ENCODE peak calls at places on chromosomes 4 and X, in ten cellular contexts. Z, P, V, U, X, Y, F, D, A and I are unnamed samples.

GRCh38 chrX:119880552-119881437 is 9.2 kb downstream of the NDUFA1 start:
- DNase-seq in Z (peak; percentile 78), V (no peak), X (peak; percentile 18), P (no peak), D (no peak), U (no peak), A (peak; percentile 67), F (peak; percentile 1), Y (no peak), I (peak; percentile 32)

GRCh38 chr4:11497972-11498371 is 69.3 kb upstream of the HS3ST1 start:
- DNase-seq in X (no peak), P (no peak), V (no peak), Z (no peak), U (no peak), D (no peak), Y (no peak), A (no peak), F (no peak), I (peak; percentile 21)

GRCh38 chr4:68021185-68021584 is 57.9 kb upstream of the TMPRSS11A start:
- DNase-seq in F (no peak), D (no peak), V (no peak), Y (no peak), X (no peak), P (no peak), A (peak; percentile 0), U (no peak), Z (no peak), I (peak; percentile 15)

GRCh38 chr4:2320746-2321145 is 58.8 kb upstream of the MXD4 start:
- DNase-seq in F (no peak), V (no peak), D (no peak), U (no peak), P (no peak), A (no peak), Z (no peak), X (no peak), Y (no peak), I (no peak)

GRCh38 chr4:86961605-86962295 is 26.9 kb downstream of the AFF1 start:
- DNase-seq in A (peak; percentile 29), Z (peak; percentile 81), D (no peak), V (no peak), P (no peak), U (no peak), X (no peak), F (no peak), Y (no peak), I (no peak)

GRCh38 chr4:138181288-138181687 is 60.9 kb downstream of the SLC7A11 start:
- DNase-seq in A (peak; percentile 75), Z (peak; percentile 97), Y (no peak), X (no peak), U (peak; percentile 19), F (no peak), P (no peak), D (no peak), V (no peak), I (no peak)

GRCh38 chr4:147102596-147102995 is 156.9 kb upstream of the TTC29 start:
- DNase-seq in U (no peak), F (no peak), P (no peak), V (no peak), X (no peak), Z (peak; percentile 57), Y (no peak), A (no peak), D (no peak), I (no peak)

GRCh38 chrX:13398073-13398823 is 78.4 kb upstream of the ATXN3L start:
- DNase-seq in Y (no peak), P (no peak), Z (peak; percentile 98), V (no peak), F (no peak), D (peak; percentile 48), A (peak; percentile 97), U (no peak), X (no peak), I (peak; percentile 86)

GRCh38 chrX:84710611-84711010 is 208.4 kb upstream of the HDX start:
- DNase-seq in Z (no peak), U (no peak), F (no peak), P (no peak), Y (no peak), X (no peak), D (no peak), V (no peak), A (no peak), I (no peak)

GRCh38 chr4:125191252-125191651 is 123.5 kb upstream of the FAT4 start:
- DNase-seq in P (no peak), Y (no peak), F (no peak), U (no peak), Z (peak; percentile 16), D (no peak), V (no peak), X (no peak), A (peak; percentile 40), I (no peak)

GRCh38 chrX:88886908-88887307 is 139.9 kb downstream of the CPXCR1 start:
- DNase-seq in Y (no peak), P (no peak), V (no peak), F (no peak), U (no peak), D (no peak), Z (no peak), A (no peak), X (no peak), I (no peak)

GRCh38 chr4:42282081-42282901 is 115.0 kb upstream of the SHISA3 start:
- DNase-seq in D (no peak), Z (peak; percentile 74), A (peak; percentile 87), F (peak; percentile 59), U (peak; percentile 29), Y (no peak), P (peak; percentile 49), V (peak; percentile 42), X (peak; percentile 33), I (peak; percentile 44)

GRCh38 chr4:42280327-42281095 is 116.8 kb upstream of the SHISA3 start:
- DNase-seq in F (peak; percentile 9), P (no peak), D (no peak), V (no peak), X (no peak), A (peak; percentile 57), U (no peak), Z (peak; percentile 40), Y (no peak), I (peak; percentile 1)

GRCh38 chr4:42281324-42282020 is 115.8 kb upstream of the SHISA3 start:
- DNase-seq in D (no peak), V (no peak), P (no peak), Z (no peak), X (no peak), F (no peak), U (no peak), Y (no peak), A (no peak), I (no peak)

GRCh38 chr4:42277291-42277690 is 120.0 kb upstream of the SHISA3 start:
- DNase-seq in F (no peak), Z (no peak), P (no peak), U (no peak), A (no peak), V (no peak), D (no peak), X (no peak), Y (no peak), I (no peak)

DNA sequence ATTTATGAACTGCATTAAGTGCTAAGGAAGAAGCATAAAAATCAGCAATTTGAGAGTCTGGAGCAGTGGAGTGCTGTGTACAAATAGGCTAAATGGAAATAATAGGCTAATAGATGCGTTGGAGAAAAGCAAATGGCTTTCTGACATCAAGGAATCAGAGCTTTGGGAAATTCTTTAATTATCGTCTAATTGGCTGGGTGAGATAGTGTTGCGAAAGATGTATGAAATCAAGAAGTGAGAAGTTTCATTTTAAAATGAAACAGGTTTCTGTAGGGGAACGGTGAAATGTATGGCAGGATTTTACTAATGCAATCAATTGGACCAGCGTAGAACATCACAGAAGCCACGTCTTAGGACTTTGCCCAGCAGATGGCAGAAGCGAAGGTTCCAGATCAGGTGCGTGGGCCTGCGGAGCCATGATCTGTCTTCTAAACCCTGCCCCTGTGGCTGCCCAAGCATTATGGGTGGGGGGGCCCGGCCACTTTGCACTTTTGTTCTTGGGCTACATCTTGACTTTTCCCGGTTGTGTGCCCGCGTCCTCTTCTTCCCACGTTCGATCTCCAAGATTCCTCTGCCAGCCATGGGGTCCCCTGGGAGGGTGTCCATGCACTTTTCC is 118.5 kb upstream of the SHISA3 start:
- DNase-seq in X (no peak), Y (no peak), F (no peak), V (no peak), A (no peak), P (no peak), D (no peak), U (no peak), Z (no peak), I (no peak)
- TF ChIP-seq CTCF in X (no peak), Y (no peak), F (no peak), V (no peak), A (no peak), P (no peak), D (no peak), U (no peak), Z (no peak), I (no peak)

DNA sequence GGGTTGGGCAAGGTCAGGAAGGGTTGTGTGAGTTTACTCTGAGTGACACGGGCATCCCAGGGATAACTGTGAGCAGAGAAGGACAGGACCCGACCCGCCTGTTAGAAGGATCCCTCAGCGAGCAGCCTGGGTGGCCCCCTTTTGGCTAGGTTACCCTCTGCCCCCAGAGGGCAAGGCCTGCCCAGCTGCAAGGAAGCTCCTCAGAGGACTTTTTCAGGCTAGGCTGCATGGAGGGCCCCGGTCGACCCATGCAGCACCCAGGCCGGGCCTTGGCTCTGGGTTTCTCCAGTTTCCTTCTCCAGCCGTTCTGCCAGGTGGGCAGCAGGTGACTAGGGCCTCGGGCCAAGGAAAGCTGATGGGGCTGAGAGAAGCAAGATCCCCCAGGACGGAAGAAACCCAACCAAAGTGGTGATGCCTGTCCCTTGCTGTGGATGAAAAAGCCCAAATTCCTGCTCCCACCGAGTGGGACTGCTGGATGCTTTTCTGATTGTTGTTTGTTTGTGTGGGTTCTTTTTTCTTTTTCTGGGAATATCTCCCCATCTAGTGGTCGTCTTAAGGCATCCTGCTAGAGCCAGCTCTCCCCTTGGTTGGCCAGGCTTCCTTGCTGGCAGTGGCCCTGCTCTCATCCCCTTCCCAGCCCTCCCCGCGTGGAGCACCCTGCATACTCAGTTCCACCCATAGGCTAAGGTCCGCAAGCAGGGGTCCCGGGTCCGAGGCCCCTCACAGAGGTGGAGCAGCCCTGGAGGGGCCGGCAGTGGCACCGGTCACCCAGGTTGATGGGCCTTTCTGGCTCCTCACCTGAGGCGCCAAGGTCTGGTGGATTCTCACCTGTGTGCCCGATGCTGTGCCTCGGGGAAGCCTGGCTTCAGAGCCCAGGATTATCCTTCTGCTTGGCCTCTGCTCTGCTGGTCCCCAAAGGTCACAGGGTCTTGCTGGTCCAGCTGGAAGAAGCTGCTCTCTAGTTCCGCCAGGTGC is 1.8 kb downstream of the ZFP92 start:
- DNase-seq in D (no peak), Y (no peak), Z (peak; percentile 20), U (no peak), F (no peak), X (no peak), P (peak; percentile 32), V (no peak), A (no peak), I (no peak)
- TF ChIP-seq CTCF in D (no peak), Y (no peak), Z (peak; percentile 33), U (no peak), F (peak; percentile 18), X (no peak), P (no peak), V (no peak), A (no peak), I (no peak)

GRCh38 chrX:63421411-63421810 is 70.3 kb upstream of the SPIN4 start:
- DNase-seq in F (no peak), V (no peak), D (no peak), Z (no peak), A (no peak), U (no peak), P (no peak), Y (no peak), X (no peak), I (no peak)
- TF ChIP-seq CTCF in F (peak; percentile 39), V (no peak), D (no peak), Z (no peak), A (peak; percentile 13), U (no peak), P (no peak), Y (no peak), X (peak; percentile 17), I (no peak)

GRCh38 chrX:143648705-143649104 is 12.8 kb upstream of the SLITRK4 start:
- DNase-seq in P (no peak), D (no peak), F (peak; percentile 1), Y (no peak), Z (no peak), U (no peak), X (no peak), A (no peak), V (no peak), I (no peak)
- TF ChIP-seq CTCF in P (no peak), D (no peak), F (peak; percentile 51), Y (no peak), Z (no peak), U (no peak), X (peak; percentile 27), A (peak; percentile 19), V (no peak), I (no peak)